ENCODE peak calls at places on chromosomes 3 and 15, in eight cellular contexts. N is activated T-cell treated with anti-CD3 and anti-CD28 coated beads for 48 hours, J is WERI-Rb-1, O is A172, Q is GM03348, R is NCI-H1092 treated with DMSO at 0.1 percent for 48 hours, T is B cell, A is T-helper 2 cell. B is an unnamed sample.

GRCh38 chr3:194395767-194396527 is 3.1 kb downstream of the GP5 start:
- DNase-seq in N (peak), J (no peak), O (no peak), Q (peak), R (no peak), T (no peak), A (peak), B (peak)

GRCh38 chr3:69294014-69294771 is 91.7 kb downstream of the FRMD4B start:
- DNase-seq in N (no peak), J (no peak), O (peak), Q (peak), R (no peak), T (no peak), A (peak), B (no peak)

GRCh38 chr3:10779293-10779805 is 36.7 kb upstream of the SLC6A11 start:
- DNase-seq in N (no peak), J (no peak), O (no peak), Q (no peak), R (no peak), T (no peak), A (no peak), B (no peak)

GRCh38 chr15:31265871-31266711 is 60.5 kb upstream of the KLF13 start:
- DNase-seq in N (peak), J (peak), O (no peak), Q (no peak), R (no peak), T (peak), A (peak), B (peak)

GRCh38 chr3:126758019-126758418 is 54.0 kb downstream of the CHCHD6 start:
- DNase-seq in N (no peak), J (no peak), O (no peak), Q (no peak), R (no peak), T (no peak), A (no peak), B (no peak)

GRCh38 chr3:26087751-26088150 is 297.9 kb downstream of the OXSM start:
- DNase-seq in N (no peak), J (no peak), O (no peak), Q (no peak), R (no peak), T (no peak), A (no peak), B (no peak)

GRCh38 chr15:78368671-78369070 is 28.5 kb downstream of the CRABP1 start:
- DNase-seq in N (no peak), J (peak), O (no peak), Q (no peak), R (no peak), T (no peak), A (no peak), B (no peak)

GRCh38 chr3:57004154-57004730 is 56.2 kb upstream of the SPATA12 start:
- DNase-seq in N (no peak), J (peak), O (no peak), Q (no peak), R (no peak), T (no peak), A (no peak), B (no peak)

GRCh38 chr15:70023769-70024491 is 73.8 kb downstream of the TLE3 start:
- DNase-seq in N (no peak), J (no peak), O (peak), Q (peak), R (no peak), T (no peak), A (no peak), B (no peak)

GRCh38 chr15:67660874-67661606 is 118.5 kb downstream of the MAP2K5 start:
- DNase-seq in N (no peak), J (no peak), O (no peak), Q (no peak), R (no peak), T (no peak), A (no peak), B (no peak)

GRCh38 chr15:93056836-93057235 is 32.2 kb downstream of the RGMA start:
- DNase-seq in N (no peak), J (no peak), O (no peak), Q (no peak), R (no peak), T (no peak), A (no peak), B (no peak)

GRCh38 chr15:33026614-33027013 is 167.9 kb downstream of the FMN1 start:
- DNase-seq in N (no peak), J (no peak), O (no peak), Q (no peak), R (peak), T (no peak), A (no peak), B (no peak)

GRCh38 chr15:66943456-66944095 is 121.8 kb upstream of the SMAD3 start:
- DNase-seq in N (no peak), J (no peak), O (no peak), Q (no peak), R (peak), T (no peak), A (no peak), B (no peak)

GRCh38 chr15:50418041-50418583 is 6.1 kb upstream of the USP8 start:
- DNase-seq in N (no peak), J (no peak), O (no peak), Q (no peak), R (no peak), T (no peak), A (no peak), B (no peak)

GRCh38 chr3:51519848-51520247 is 18.7 kb upstream of the RAD54L2 start:
- DNase-seq in N (no peak), J (no peak), O (no peak), Q (no peak), R (no peak), T (no peak), A (no peak), B (no peak)

GRCh38 chr3:188635258-188636038 is 481.5 kb downstream of the LPP start:
- DNase-seq in N (no peak), J (no peak), O (no peak), Q (peak), R (no peak), T (no peak), A (no peak), B (no peak)

GRCh38 chr3:12342151-12342550 is 53.3 kb downstream of the PPARG start:
- DNase-seq in N (no peak), J (no peak), O (no peak), Q (no peak), R (no peak), T (no peak), A (no peak), B (no peak)

GRCh38 chr15:51114437-51115119 is 19.9 kb upstream of the TNFAIP8L3 start:
- DNase-seq in N (no peak), J (no peak), O (no peak), Q (no peak), R (no peak), T (no peak), A (no peak), B (no peak)

GRCh38 chr3:113898892-113899291 is 48.9 kb upstream of the ZDHHC23 start:
- DNase-seq in N (no peak), J (no peak), O (peak), Q (peak), R (no peak), T (no peak), A (no peak), B (no peak)

GRCh38 chr3:176992565-176992964 is 204.7 kb downstream of the TBL1XR1 start:
- DNase-seq in N (no peak), J (no peak), O (no peak), Q (no peak), R (no peak), T (no peak), A (no peak), B (no peak)

GRCh38 chr15:100879461-100880138 is at the start of gene ALDH1A3:
- DNase-seq in N (peak), J (peak), O (peak), Q (peak), R (no peak), T (peak), A (peak), B (no peak)

GRCh38 chr3:149378420-149379388 is 1.3 kb upstream of the TM4SF1 start:
- DNase-seq in N (no peak), J (no peak), O (no peak), Q (no peak), R (peak), T (no peak), A (no peak), B (no peak)

GRCh38 chr3:187909871-187910270 is 164.6 kb upstream of the BCL6 start:
- DNase-seq in N (no peak), J (no peak), O (no peak), Q (no peak), R (no peak), T (no peak), A (no peak), B (no peak)

GRCh38 chr15:84648539-84648938 is 5.5 kb downstream of the WDR73 start:
- DNase-seq in N (no peak), J (no peak), O (no peak), Q (peak), R (no peak), T (no peak), A (no peak), B (no peak)

GRCh38 chr3:39962566-39962965 is 153.2 kb downstream of the MYRIP start:
- DNase-seq in N (no peak), J (no peak), O (no peak), Q (peak), R (no peak), T (no peak), A (no peak), B (no peak)

GRCh38 chr15:89799925-89800500 is 14.6 kb downstream of the ANPEP start:
- DNase-seq in N (no peak), J (no peak), O (no peak), Q (no peak), R (no peak), T (no peak), A (no peak), B (no peak)

GRCh38 chr3:182485306-182485705 is 308.0 kb upstream of the ATP11B start:
- DNase-seq in N (no peak), J (no peak), O (no peak), Q (no peak), R (no peak), T (no peak), A (no peak), B (no peak)

GRCh38 chr3:167895684-167896083 is 160.2 kb downstream of the SERPINI1 start:
- DNase-seq in N (no peak), J (no peak), O (no peak), Q (no peak), R (no peak), T (no peak), A (no peak), B (no peak)

GRCh38 chr15:25717116-25717755 is 145.9 kb downstream of the ATP10A start:
- DNase-seq in N (no peak), J (no peak), O (no peak), Q (peak), R (no peak), T (no peak), A (no peak), B (no peak)

B was measured in Jurkat, Clone E6-1.